ENCODE peak calls at places on chromosomes 1 and 21, in nine cellular contexts. B is chondrocyte; I is ascending aorta; A is T-helper 1 cell; U is CD4-positive, CD25-positive, alpha-beta regulatory T cell; E is ovary; Y is M059J; D is fibroblast of lung; L is GOT3. X is an unnamed sample.

GRCh38 chr1:33050221-33051076 is 13.8 kb upstream of the AK2 start:
- DNase-seq in A (no peak), I (no peak), Y (peak; percentile 82), B (no peak), E (no peak), D (peak; percentile 88), L (no peak), U (no peak), X (no peak)

GRCh38 chr1:93964777-93965200 is 55.6 kb upstream of the GCLM start:
- DNase-seq in Y (peak; percentile 43), B (no peak), I (no peak), D (peak; percentile 94), L (no peak), U (no peak), E (peak; percentile 37), A (no peak), X (no peak)

GRCh38 chr1:203306089-203306969 is 1.0 kb downstream of the BTG2 start:
- DNase-seq in L (no peak), Y (peak; percentile 67), I (peak; percentile 74), E (peak; percentile 81), U (no peak), B (no peak), A (peak; percentile 68), D (peak; percentile 86), X (peak; percentile 33)

GRCh38 chr1:218996362-218996761 is 177.3 kb upstream of the LYPLAL1 start:
- DNase-seq in D (no peak), I (no peak), B (no peak), A (no peak), L (no peak), U (no peak), E (no peak), Y (peak; percentile 10), X (no peak)

GRCh38 chr1:64965239-64966157 is 851 bp downstream of the JAK1 start:
- DNase-seq in B (no peak), L (no peak), D (peak; percentile 62), Y (peak; percentile 77), I (peak; percentile 32), E (peak; percentile 79), U (peak; percentile 68), A (peak; percentile 86), X (peak; percentile 20)

GRCh38 chr1:53725238-53725689 is 13.7 kb downstream of the GLIS1 start:
- DNase-seq in U (no peak), L (no peak), B (no peak), A (no peak), Y (peak; percentile 81), E (no peak), D (peak; percentile 83), I (no peak), X (no peak)

GRCh38 chr21:42651515-42652401 is 1.7 kb upstream of the PDE9A start:
- DNase-seq in E (no peak), L (no peak), U (no peak), Y (no peak), D (no peak), B (peak; percentile 75), A (no peak), I (no peak), X (no peak)

GRCh38 chr1:171113377-171113776 is 22.7 kb downstream of the FMO3 start:
- DNase-seq in Y (no peak), L (no peak), E (no peak), U (no peak), B (no peak), A (no peak), D (peak; percentile 13), I (no peak), X (no peak)

GRCh38 chr1:196651637-196652215 is at the start of gene CFH:
- DNase-seq in E (no peak), Y (peak; percentile 84), U (no peak), L (no peak), A (peak; percentile 49), I (no peak), D (peak; percentile 95), B (no peak), X (no peak)

GRCh38 chr21:14613496-14613895 is 67.4 kb upstream of the SAMSN1 start:
- DNase-seq in I (no peak), L (no peak), B (no peak), A (no peak), E (no peak), U (no peak), D (no peak), Y (no peak), X (no peak)

GRCh38 chr1:20921285-20921684 is 134.2 kb upstream of the HP1BP3 start:
- DNase-seq in U (no peak), E (no peak), I (no peak), A (no peak), B (no peak), Y (no peak), L (no peak), D (peak; percentile 31), X (no peak)

GRCh38 chr21:22421416-22422190 is 1423.4 kb downstream of the NCAM2 start:
- DNase-seq in I (no peak), B (no peak), D (no peak), Y (peak; percentile 13), L (no peak), U (no peak), A (peak; percentile 1), E (no peak), X (no peak)

GRCh38 chr1:30903343-30904034 is 5.1 kb downstream of the SDC3 start:
- DNase-seq in L (no peak), I (no peak), D (peak; percentile 21), U (no peak), Y (peak; percentile 33), A (no peak), B (peak; percentile 19), E (no peak), X (no peak)

GRCh38 chr1:224266105-224266935 is 63.7 kb downstream of the NVL start:
- DNase-seq in E (no peak), L (no peak), B (no peak), U (no peak), A (peak; percentile 9), D (no peak), Y (peak; percentile 66), I (no peak), X (no peak)

GRCh38 chr1:32199717-32200072 is 700 bp upstream of the CCDC28B start:
- DNase-seq in D (no peak), Y (no peak), I (no peak), E (peak; percentile 38), U (no peak), A (no peak), B (no peak), L (no peak), X (no peak)

GRCh38 chr1:212162635-212163034 is 122.6 kb upstream of the PPP2R5A start:
- DNase-seq in D (peak; percentile 77), B (no peak), E (no peak), I (no peak), A (peak; percentile 11), L (no peak), U (no peak), Y (peak; percentile 84), X (no peak)

GRCh38 chr1:18668750-18669404 is 38.2 kb downstream of the PAX7 start:
- DNase-seq in I (no peak), U (no peak), A (no peak), E (no peak), L (no peak), Y (no peak), D (no peak), B (no peak), X (no peak)

GRCh38 chr1:209618756-209619420 is 33.3 kb downstream of the LAMB3 start:
- DNase-seq in B (no peak), L (peak; percentile 61), A (no peak), U (no peak), E (no peak), D (no peak), Y (peak; percentile 64), I (no peak), X (no peak)

GRCh38 chr1:211296396-211296795 is 30.2 kb upstream of the TRAF5 start:
- DNase-seq in D (no peak), A (no peak), B (no peak), U (no peak), L (no peak), Y (no peak), I (no peak), E (no peak), X (no peak)

GRCh38 chr21:40830836-40831235 is 16.1 kb downstream of the DSCAM start:
- DNase-seq in I (no peak), A (no peak), L (no peak), U (no peak), B (no peak), Y (no peak), E (no peak), D (no peak), X (no peak)

GRCh38 chr1:92484472-92485373 is 2.0 kb downstream of the GFI1 start:
- DNase-seq in U (peak; percentile 46), E (no peak), A (peak; percentile 71), L (no peak), I (no peak), D (no peak), Y (peak; percentile 41), B (no peak), X (no peak)

GRCh38 chr1:33846861-33847260 is 17.0 kb upstream of the HMGB4 start:
- DNase-seq in B (no peak), L (no peak), Y (no peak), E (no peak), U (no peak), A (no peak), D (no peak), I (no peak), X (no peak)

GRCh38 chr21:20882462-20883415 is 115.5 kb upstream of the NCAM2 start:
- DNase-seq in Y (peak; percentile 12), D (peak; percentile 2), I (no peak), U (no peak), E (no peak), B (no peak), A (no peak), L (no peak), X (no peak)

GRCh38 chr1:163410073-163410522 is 88.3 kb downstream of the NUF2 start:
- DNase-seq in A (peak; percentile 23), L (no peak), I (no peak), D (peak; percentile 39), E (no peak), U (no peak), B (no peak), Y (peak; percentile 45), X (no peak)

GRCh38 chr1:152510503-152510902 is at the start of gene LCE5A:
- DNase-seq in D (no peak), Y (no peak), E (no peak), B (no peak), L (no peak), U (no peak), A (no peak), I (no peak), X (no peak)

GRCh38 chr1:247331526-247332214 is at the start of gene ZNF496:
- DNase-seq in I (peak; percentile 35), U (peak; percentile 29), A (peak; percentile 30), D (peak; percentile 89), L (peak; percentile 69), E (peak; percentile 90), B (no peak), Y (peak; percentile 88), X (no peak)

X was measured in esophagus squamous epithelium.